ENCODE peak calls at places on chromosomes 11 and 22, in five cellular contexts. Q is HepG2, H is K562, K is GM12878, L is A549. N is an unnamed sample.
A peak's percentile ranks its signal among the peaks of the same experiment; 100 is the strongest.

GRCh38 chr11:30282289-30282631 is 40.6 kb upstream of the ARL14EP start:
- DNase-seq in Q (no peak), H (no peak), K (peak; percentile 17), L (no peak), N (no peak)

GRCh38 chr11:111402411-111402810 is 23.3 kb upstream of the POU2AF1 start:
- DNase-seq in Q (no peak), H (no peak), K (no peak), L (no peak), N (no peak)

GRCh38 chr11:11769362-11769761 is 72.4 kb upstream of the USP47 start:
- DNase-seq in Q (no peak), H (no peak), K (no peak), L (no peak), N (no peak)

GRCh38 chr22:26709617-26710390 is 52.4 kb downstream of the MIAT start:
- DNase-seq in Q (no peak), H (no peak), K (no peak), L (no peak), N (peak; percentile 76)

GRCh38 chr11:1929621-1930447 is 10.3 kb downstream of the TNNT3 start:
- DNase-seq in Q (no peak), H (no peak), K (no peak), L (no peak), N (no peak)

GRCh38 chr11:35009191-35009940 is 92.9 kb downstream of the PDHX start:
- DNase-seq in Q (peak; percentile 44), H (no peak), K (no peak), L (peak; percentile 78), N (peak; percentile 74)

GRCh38 chr11:2763939-2764338 is 64.1 kb upstream of the KCNQ1OT1 start:
- DNase-seq in Q (no peak), H (no peak), K (no peak), L (no peak), N (no peak)

GRCh38 chr11:26947379-26947844 is 46.5 kb upstream of the FIBIN start:
- DNase-seq in Q (no peak), H (no peak), K (no peak), L (no peak), N (peak; percentile 100)

GRCh38 chr22:37178350-37179125 is 9.5 kb downstream of the C1QTNF6 start:
- DNase-seq in Q (peak; percentile 67), H (no peak), K (no peak), L (no peak), N (no peak)

GRCh38 chr11:116773203-116774112 is 671 bp upstream of the BUD13 start:
- DNase-seq in Q (no peak), H (no peak), K (no peak), L (no peak), N (peak; percentile 17)

GRCh38 chr11:8726395-8726794 is 43.8 kb downstream of the RPL27A start:
- DNase-seq in Q (no peak), H (no peak), K (no peak), L (no peak), N (no peak)

DNA sequence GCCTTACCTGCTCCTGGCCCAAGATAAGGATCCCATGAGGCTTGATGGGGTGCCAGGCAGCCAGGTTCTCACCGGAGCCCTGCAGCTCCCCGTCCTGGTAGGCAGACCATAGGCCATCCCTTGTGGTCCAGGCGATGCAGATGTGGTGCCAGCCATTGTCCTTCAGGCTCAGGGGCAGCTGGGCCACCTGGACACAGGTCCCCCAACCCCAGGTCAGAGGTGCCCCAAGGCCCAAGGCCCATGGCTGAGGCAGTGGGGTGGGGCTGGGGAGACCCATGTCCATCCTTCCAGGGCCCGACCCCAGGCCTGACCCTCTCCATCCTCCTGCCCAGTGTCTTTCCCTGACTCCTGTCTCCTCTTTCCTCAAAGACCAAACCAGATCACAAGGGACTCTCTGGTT is 20.8 kb downstream of the NPTXR start:
- DNase-seq in Q (no peak), H (no peak), K (no peak), L (no peak), N (no peak)
- TF ChIP-seq SMC3 in Q (no peak), H (no peak), K (no peak), L (no peak), N (no peak)

DNA sequence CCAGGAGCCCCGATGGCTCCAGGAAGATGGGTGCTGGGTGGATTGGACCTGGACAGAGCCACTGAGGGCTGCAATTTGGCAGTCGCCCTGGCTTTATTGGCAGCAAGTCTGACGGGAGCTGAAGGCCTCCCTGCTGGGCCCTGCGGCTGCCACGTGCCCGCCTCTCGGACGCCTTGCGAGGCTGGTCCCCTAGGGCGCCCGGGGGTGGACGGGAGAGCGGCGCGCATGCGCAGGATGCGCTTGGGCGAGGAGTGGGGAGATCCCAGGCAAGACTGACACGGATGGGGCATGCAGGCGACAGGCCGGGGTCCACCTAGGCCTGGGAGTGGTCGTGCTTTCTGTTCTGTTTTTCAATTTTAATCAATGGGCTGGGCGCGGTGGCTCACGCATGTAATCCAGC is 150.0 kb downstream of the ADAMTS15 start:
- DNase-seq in Q (no peak), H (no peak), K (no peak), L (no peak), N (no peak)
- TF ChIP-seq BHLHE40 in Q (no peak), H (no peak), K (no peak), L (no peak), N (no peak)

DNA sequence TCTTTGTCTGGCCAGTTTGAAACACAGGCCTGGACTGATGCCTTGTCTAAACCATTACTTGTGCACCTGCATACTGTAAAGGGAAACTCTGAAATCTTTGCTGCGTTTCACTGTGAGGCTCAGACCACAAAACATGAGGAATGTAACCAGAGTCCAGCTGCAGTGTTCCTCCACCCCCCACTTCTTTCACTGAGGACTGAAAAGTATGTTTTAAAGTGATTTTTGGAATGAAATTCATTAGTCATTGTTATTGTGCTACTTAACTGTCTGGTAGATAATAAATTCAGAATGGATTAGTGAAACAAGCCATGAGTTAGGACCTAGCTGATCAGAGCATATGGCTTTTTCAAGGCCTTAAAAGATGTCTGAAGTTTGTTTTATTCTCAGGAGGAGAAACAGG is 181.2 kb downstream of the WNT11 start:
- DNase-seq in Q (no peak), H (no peak), K (no peak), L (no peak), N (peak; percentile 95)
- TF ChIP-seq SMC3 in Q (no peak), H (no peak), K (no peak), L (no peak), N (peak; percentile 14)

GRCh38 chr11:114447892-114448291 is 8.6 kb downstream of the REXO2 start:
- DNase-seq in Q (no peak), H (no peak), K (no peak), L (no peak), N (peak; percentile 85)
- TF ChIP-seq BHLHE40 in Q (no peak), H (no peak), K (no peak), L (no peak), N (no peak)

DNA sequence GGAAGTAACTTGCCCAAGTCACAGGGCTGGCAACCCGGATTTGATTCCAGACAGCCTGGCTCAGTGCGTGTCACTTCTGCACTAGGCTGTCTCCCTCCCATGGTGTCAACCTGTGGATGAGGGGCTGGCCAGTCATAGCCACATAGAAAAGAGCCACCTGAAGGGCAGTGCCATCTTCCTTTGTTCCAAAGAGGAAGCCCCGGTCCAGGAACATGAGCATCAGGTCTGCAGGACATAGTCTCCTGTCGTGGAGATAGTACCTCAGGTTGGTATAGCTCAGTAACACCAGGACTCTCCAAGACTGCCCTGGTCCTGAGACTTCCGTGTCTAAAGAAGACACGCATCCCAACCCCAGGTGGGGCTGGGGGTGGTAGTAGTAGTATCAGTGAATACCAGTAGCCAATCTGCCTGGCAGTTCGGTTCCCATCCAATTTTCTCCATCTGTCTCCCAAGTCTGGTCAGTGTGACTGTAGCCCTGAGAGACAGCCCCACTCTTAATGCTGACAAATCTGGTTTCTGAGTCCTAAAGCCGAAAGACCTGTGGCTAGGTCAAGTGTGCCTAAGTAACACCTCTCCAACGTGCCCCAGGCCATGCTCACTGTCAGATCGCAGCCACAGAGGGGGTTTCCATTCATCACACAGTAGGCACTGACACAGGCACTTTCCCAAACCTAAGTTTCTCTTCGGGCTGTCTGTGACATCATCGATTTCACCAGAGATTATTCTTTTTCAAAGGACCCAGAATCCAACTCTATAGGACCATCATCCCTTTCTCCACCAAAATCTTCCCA is 33.1 kb downstream of the C11orf58 start:
- DNase-seq in Q (no peak), H (no peak), K (no peak), L (no peak), N (no peak)
- TF ChIP-seq SMC3 in Q (no peak), H (no peak), K (no peak), L (no peak), N (no peak)

N was measured in IMR-90.